ENCODE peak calls at places on chromosomes 2 and 18, in ten cellular contexts. One of them, this sample, is unnamed.

GRCh38 chr2:187580462-187581124 is 26.4 kb upstream of the TFPI start:
- DNase-seq in H1: no peak
- DNase-seq in stomach: no peak
- DNase-seq in upper lobe of left lung: no peak
- DNase-seq in sigmoid colon: no peak
- DNase-seq in spleen: no peak
- DNase-seq in Peyer's patch: no peak
- DNase-seq in tibial nerve: no peak
- DNase-seq in uterus: no peak
- DNase-seq in ovary: no peak
- DNase-seq in this sample: no peak

GRCh38 chr2:148000095-148000494 is 20.4 kb downstream of the ORC4 start:
- DNase-seq in H1: no peak
- DNase-seq in Peyer's patch: no peak
- DNase-seq in ovary: no peak
- DNase-seq in uterus: no peak
- DNase-seq in spleen: no peak
- DNase-seq in tibial nerve: no peak
- DNase-seq in stomach: no peak
- DNase-seq in sigmoid colon: no peak
- DNase-seq in upper lobe of left lung: no peak
- DNase-seq in this sample: no peak

GRCh38 chr18:22865354-22866116 is 67.6 kb upstream of the RBBP8 start:
- DNase-seq in sigmoid colon: no peak
- DNase-seq in Peyer's patch: no peak
- DNase-seq in uterus: no peak
- DNase-seq in ovary: no peak
- DNase-seq in tibial nerve: no peak
- DNase-seq in spleen: no peak
- DNase-seq in stomach: no peak
- DNase-seq in upper lobe of left lung: no peak
- DNase-seq in H1: no peak
- DNase-seq in this sample: no peak

GRCh38 chr2:152583512-152584188 is 133.6 kb downstream of the PRPF40A start:
- DNase-seq in ovary: no peak
- DNase-seq in tibial nerve: no peak
- DNase-seq in upper lobe of left lung: no peak
- DNase-seq in spleen: no peak
- DNase-seq in sigmoid colon: no peak
- DNase-seq in H1: no peak
- DNase-seq in Peyer's patch: no peak
- DNase-seq in uterus: no peak
- DNase-seq in stomach: no peak
- DNase-seq in this sample: no peak

GRCh38 chr2:88307817-88308216 is 137.7 kb downstream of the THNSL2 start:
- DNase-seq in stomach: no peak
- DNase-seq in spleen: no peak
- DNase-seq in ovary: no peak
- DNase-seq in Peyer's patch: no peak
- DNase-seq in sigmoid colon: no peak
- DNase-seq in H1: no peak
- DNase-seq in tibial nerve: no peak
- DNase-seq in uterus: no peak
- DNase-seq in upper lobe of left lung: no peak
- DNase-seq in this sample: no peak

GRCh38 chr18:4074647-4075046 is 380.5 kb downstream of the DLGAP1 start:
- DNase-seq in spleen: no peak
- DNase-seq in ovary: no peak
- DNase-seq in Peyer's patch: no peak
- DNase-seq in sigmoid colon: no peak
- DNase-seq in H1: no peak
- DNase-seq in tibial nerve: no peak
- DNase-seq in uterus: no peak
- DNase-seq in stomach: no peak
- DNase-seq in upper lobe of left lung: no peak
- DNase-seq in this sample: no peak

GRCh38 chr2:134783912-134784311 is 54.5 kb upstream of the ACMSD start:
- DNase-seq in upper lobe of left lung: no peak
- DNase-seq in spleen: no peak
- DNase-seq in uterus: no peak
- DNase-seq in ovary: no peak
- DNase-seq in Peyer's patch: no peak
- DNase-seq in stomach: no peak
- DNase-seq in H1: no peak
- DNase-seq in tibial nerve: no peak
- DNase-seq in sigmoid colon: no peak
- DNase-seq in this sample: no peak

GRCh38 chr2:191927991-191928390 is 81.1 kb upstream of the CAVIN2 start:
- DNase-seq in spleen: no peak
- DNase-seq in sigmoid colon: no peak
- DNase-seq in upper lobe of left lung: no peak
- DNase-seq in tibial nerve: no peak
- DNase-seq in uterus: no peak
- DNase-seq in Peyer's patch: no peak
- DNase-seq in stomach: no peak
- DNase-seq in ovary: no peak
- DNase-seq in H1: no peak
- DNase-seq in this sample: no peak

GRCh38 chr18:51110073-51110797 is 80.2 kb downstream of the SMAD4 start:
- DNase-seq in ovary: peak; percentile 28
- DNase-seq in stomach: peak; percentile 71
- DNase-seq in uterus: peak; percentile 18
- DNase-seq in tibial nerve: peak; percentile 61
- DNase-seq in H1: peak; percentile 98
- DNase-seq in spleen: peak; percentile 92
- DNase-seq in upper lobe of left lung: peak; percentile 95
- DNase-seq in sigmoid colon: peak; percentile 73
- DNase-seq in Peyer's patch: peak; percentile 74
- DNase-seq in this sample: peak; percentile 87

GRCh38 chr18:74587446-74587845 is 10.2 kb upstream of the ZNF407 start:
- DNase-seq in spleen: no peak
- DNase-seq in sigmoid colon: no peak
- DNase-seq in tibial nerve: no peak
- DNase-seq in uterus: no peak
- DNase-seq in upper lobe of left lung: no peak
- DNase-seq in stomach: no peak
- DNase-seq in Peyer's patch: no peak
- DNase-seq in H1: no peak
- DNase-seq in ovary: no peak
- DNase-seq in this sample: no peak

GRCh38 chr18:31634331-31634713 is 42.6 kb downstream of the TTR start:
- DNase-seq in stomach: no peak
- DNase-seq in Peyer's patch: no peak
- DNase-seq in ovary: no peak
- DNase-seq in uterus: no peak
- DNase-seq in upper lobe of left lung: no peak
- DNase-seq in spleen: no peak
- DNase-seq in sigmoid colon: no peak
- DNase-seq in tibial nerve: no peak
- DNase-seq in H1: no peak
- DNase-seq in this sample: no peak

GRCh38 chr18:23189099-23189498 is 53.8 kb downstream of the CABLES1 start:
- DNase-seq in sigmoid colon: no peak
- DNase-seq in Peyer's patch: no peak
- DNase-seq in upper lobe of left lung: no peak
- DNase-seq in H1: no peak
- DNase-seq in tibial nerve: no peak
- DNase-seq in spleen: no peak
- DNase-seq in uterus: no peak
- DNase-seq in stomach: no peak
- DNase-seq in ovary: no peak
- DNase-seq in this sample: no peak

GRCh38 chr2:11743846-11744553 is 2.4 kb upstream of the LPIN1 start:
- DNase-seq in sigmoid colon: peak; percentile 98
- DNase-seq in uterus: peak; percentile 97
- DNase-seq in tibial nerve: peak; percentile 93
- DNase-seq in spleen: peak; percentile 92
- DNase-seq in H1: peak; percentile 64
- DNase-seq in upper lobe of left lung: no peak
- DNase-seq in ovary: peak; percentile 96
- DNase-seq in Peyer's patch: peak; percentile 90
- DNase-seq in stomach: peak; percentile 94
- DNase-seq in this sample: peak; percentile 71
- TF ChIP-seq POLR2A in sigmoid colon: no peak
- TF ChIP-seq POLR2A in uterus: peak; percentile 12
- TF ChIP-seq POLR2A in tibial nerve: peak; percentile 41
- TF ChIP-seq POLR2A in spleen: no peak
- TF ChIP-seq POLR2A in H1: no peak
- TF ChIP-seq POLR2A in upper lobe of left lung: no peak
- TF ChIP-seq POLR2A in ovary: no peak
- TF ChIP-seq POLR2A in Peyer's patch: no peak
- TF ChIP-seq POLR2A in stomach: no peak
- TF ChIP-seq POLR2A in this sample: no peak

GRCh38 chr2:29013046-29013780 is 32.1 kb downstream of the TOGARAM2 start:
- DNase-seq in tibial nerve: no peak
- DNase-seq in spleen: peak; percentile 56
- DNase-seq in upper lobe of left lung: no peak
- DNase-seq in ovary: no peak
- DNase-seq in sigmoid colon: no peak
- DNase-seq in H1: no peak
- DNase-seq in Peyer's patch: no peak
- DNase-seq in stomach: no peak
- DNase-seq in uterus: no peak
- DNase-seq in this sample: no peak
- TF ChIP-seq POLR2A in tibial nerve: no peak
- TF ChIP-seq POLR2A in spleen: no peak
- TF ChIP-seq POLR2A in upper lobe of left lung: no peak
- TF ChIP-seq POLR2A in ovary: no peak
- TF ChIP-seq POLR2A in sigmoid colon: no peak
- TF ChIP-seq POLR2A in H1: no peak
- TF ChIP-seq POLR2A in Peyer's patch: no peak
- TF ChIP-seq POLR2A in stomach: no peak
- TF ChIP-seq POLR2A in uterus: no peak
- TF ChIP-seq POLR2A in this sample: no peak

GRCh38 chr2:72131916-72132841 is 15.5 kb downstream of the CYP26B1 start:
- DNase-seq in stomach: no peak
- DNase-seq in H1: peak; percentile 37
- DNase-seq in Peyer's patch: peak; percentile 37
- DNase-seq in spleen: peak; percentile 76
- DNase-seq in sigmoid colon: peak; percentile 56
- DNase-seq in upper lobe of left lung: peak; percentile 75
- DNase-seq in uterus: peak; percentile 9
- DNase-seq in tibial nerve: no peak
- DNase-seq in ovary: no peak
- DNase-seq in this sample: no peak

GRCh38 chr2:72129676-72130340 is 17.9 kb downstream of the CYP26B1 start:
- DNase-seq in upper lobe of left lung: no peak
- DNase-seq in sigmoid colon: no peak
- DNase-seq in tibial nerve: peak; percentile 39
- DNase-seq in stomach: no peak
- DNase-seq in H1: peak; percentile 38
- DNase-seq in uterus: no peak
- DNase-seq in Peyer's patch: no peak
- DNase-seq in spleen: peak; percentile 53
- DNase-seq in ovary: no peak
- DNase-seq in this sample: no peak

GRCh38 chr2:72131371-72131891 is 16.2 kb downstream of the CYP26B1 start:
- DNase-seq in ovary: no peak
- DNase-seq in stomach: no peak
- DNase-seq in upper lobe of left lung: no peak
- DNase-seq in sigmoid colon: no peak
- DNase-seq in tibial nerve: no peak
- DNase-seq in uterus: peak; percentile 11
- DNase-seq in H1: peak; percentile 39
- DNase-seq in Peyer's patch: peak; percentile 37
- DNase-seq in spleen: peak; percentile 61
- DNase-seq in this sample: no peak

GRCh38 chr2:72128843-72129227 is 18.8 kb downstream of the CYP26B1 start:
- DNase-seq in sigmoid colon: no peak
- DNase-seq in ovary: no peak
- DNase-seq in stomach: no peak
- DNase-seq in H1: peak; percentile 46
- DNase-seq in uterus: no peak
- DNase-seq in Peyer's patch: no peak
- DNase-seq in tibial nerve: no peak
- DNase-seq in spleen: peak; percentile 69
- DNase-seq in upper lobe of left lung: no peak
- DNase-seq in this sample: no peak

DNA sequence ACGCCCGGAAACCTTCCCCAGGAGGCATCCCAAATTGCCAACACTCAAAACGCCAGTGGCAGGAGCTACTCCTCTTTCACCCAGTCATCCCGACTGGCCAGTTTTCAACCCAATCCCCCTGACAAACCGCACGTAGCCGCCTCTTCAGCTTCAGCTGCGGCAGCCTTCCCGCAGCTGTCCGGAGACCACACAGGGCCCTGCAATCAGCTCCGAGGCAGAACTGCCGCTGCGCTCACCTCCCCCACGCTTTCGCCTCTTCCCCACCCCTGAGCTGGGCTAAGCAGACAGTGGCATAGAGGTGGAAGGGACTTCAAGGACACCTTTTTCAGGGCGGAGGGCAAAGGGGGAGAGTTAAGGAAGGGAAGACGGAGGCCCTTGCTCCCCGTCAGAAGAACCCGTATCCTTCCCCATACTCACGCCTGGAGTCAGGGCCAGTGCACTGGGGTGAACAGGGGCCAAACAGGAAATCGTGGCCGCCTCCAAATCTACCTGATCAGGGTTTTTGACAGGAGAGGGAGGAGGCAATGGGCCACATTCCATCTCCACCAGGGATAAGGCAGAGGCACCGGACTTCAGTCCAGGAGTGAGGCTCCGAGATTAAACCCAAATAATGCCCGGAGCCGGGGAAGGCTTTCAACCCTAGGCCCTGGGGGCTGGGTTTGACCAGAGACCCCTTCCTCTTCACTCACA is 16.8 kb downstream of the CYP26B1 start:
- DNase-seq in spleen: no peak
- DNase-seq in ovary: no peak
- DNase-seq in uterus: peak; percentile 1
- DNase-seq in stomach: no peak
- DNase-seq in upper lobe of left lung: no peak
- DNase-seq in tibial nerve: no peak
- DNase-seq in H1: peak; percentile 54
- DNase-seq in sigmoid colon: no peak
- DNase-seq in Peyer's patch: peak; percentile 41
- DNase-seq in this sample: no peak
- TF ChIP-seq POLR2A in spleen: no peak
- TF ChIP-seq POLR2A in ovary: no peak
- TF ChIP-seq POLR2A in uterus: no peak
- TF ChIP-seq POLR2A in stomach: no peak
- TF ChIP-seq POLR2A in upper lobe of left lung: no peak
- TF ChIP-seq POLR2A in tibial nerve: no peak
- TF ChIP-seq POLR2A in H1: no peak
- TF ChIP-seq POLR2A in sigmoid colon: no peak
- TF ChIP-seq POLR2A in Peyer's patch: no peak
- TF ChIP-seq POLR2A in this sample: no peak

DNA sequence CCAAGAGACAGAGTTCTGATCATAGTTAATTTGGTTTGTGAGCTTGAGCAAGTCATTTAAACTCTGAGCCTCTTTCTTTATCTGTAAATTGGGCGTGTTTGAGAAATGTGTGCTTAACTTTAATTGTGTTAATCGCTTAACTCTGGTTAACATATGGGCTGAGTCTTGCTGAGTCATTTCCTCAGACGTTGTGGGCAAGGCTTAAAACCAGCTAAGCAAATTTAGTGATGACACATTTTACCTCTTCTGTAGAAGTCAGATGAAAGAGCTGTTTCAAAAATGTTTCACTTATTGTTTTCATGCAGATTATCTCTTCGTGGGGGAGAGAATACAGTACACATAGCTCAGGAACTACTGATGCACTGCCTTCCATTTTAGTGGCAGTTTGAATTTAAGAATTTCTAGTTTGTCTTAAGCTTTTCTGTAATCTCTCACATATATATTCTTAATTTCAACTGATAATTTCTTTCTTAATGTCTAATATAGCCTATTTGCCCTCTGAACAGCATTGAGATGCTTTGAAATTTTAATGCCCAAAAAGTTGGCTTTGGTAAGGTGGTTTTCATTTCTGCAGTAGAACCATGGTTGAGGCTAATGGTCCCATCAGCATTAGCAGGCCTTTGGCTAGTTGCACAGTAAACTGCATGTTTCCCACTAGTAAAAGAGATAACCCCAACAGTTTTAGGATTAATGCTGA is 34.9 kb downstream of the RAB10 start:
- DNase-seq in upper lobe of left lung: no peak
- DNase-seq in sigmoid colon: no peak
- DNase-seq in tibial nerve: no peak
- DNase-seq in stomach: no peak
- DNase-seq in uterus: no peak
- DNase-seq in spleen: no peak
- DNase-seq in ovary: no peak
- DNase-seq in Peyer's patch: no peak
- DNase-seq in H1: no peak
- DNase-seq in this sample: peak; percentile 27
- TF ChIP-seq POLR2A in upper lobe of left lung: no peak
- TF ChIP-seq POLR2A in sigmoid colon: no peak
- TF ChIP-seq POLR2A in tibial nerve: no peak
- TF ChIP-seq POLR2A in stomach: no peak
- TF ChIP-seq POLR2A in uterus: no peak
- TF ChIP-seq POLR2A in spleen: no peak
- TF ChIP-seq POLR2A in ovary: no peak
- TF ChIP-seq POLR2A in Peyer's patch: no peak
- TF ChIP-seq POLR2A in H1: no peak
- TF ChIP-seq POLR2A in this sample: peak; percentile 41

This sample was measured in GM12892.